ENCODE peak calls at places on chromosomes 12 and 14, in six cellular contexts. One of them, this sample, is unnamed.

GRCh38 chr12:47509398-47509851 is 196.4 kb downstream of the RPAP3 start:
- DNase-seq in iPS DF 6.9: no peak
- DNase-seq in aorta: no peak
- DNase-seq in activated gamma-delta T cell treated with Interleukin-2 at 50 U/mL for 16 hours: no peak
- DNase-seq in endothelial cell: no peak
- DNase-seq in H9: no peak
- DNase-seq in this sample: no peak

GRCh38 chr12:104975621-104976343 is 10.3 kb upstream of the NOPCHAP1 start:
- DNase-seq in H9: no peak
- DNase-seq in iPS DF 6.9: no peak
- DNase-seq in aorta: no peak
- DNase-seq in activated gamma-delta T cell treated with Interleukin-2 at 50 U/mL for 16 hours: no peak
- DNase-seq in endothelial cell: no peak
- DNase-seq in this sample: no peak

GRCh38 chr12:90921536-90921935 is 33.4 kb downstream of the CCER1 start:
- DNase-seq in aorta: no peak
- DNase-seq in endothelial cell: no peak
- DNase-seq in iPS DF 6.9: no peak
- DNase-seq in H9: no peak
- DNase-seq in activated gamma-delta T cell treated with Interleukin-2 at 50 U/mL for 16 hours: no peak
- DNase-seq in this sample: no peak

GRCh38 chr12:102948941-102949352 is 8.5 kb upstream of the ASCL1 start:
- DNase-seq in activated gamma-delta T cell treated with Interleukin-2 at 50 U/mL for 16 hours: peak
- DNase-seq in endothelial cell: peak
- DNase-seq in aorta: peak
- DNase-seq in H9: peak
- DNase-seq in iPS DF 6.9: no peak
- DNase-seq in this sample: no peak

GRCh38 chr14:105647784-105648608 is 121.6 kb downstream of the TMEM121 start:
- DNase-seq in endothelial cell: no peak
- DNase-seq in iPS DF 6.9: no peak
- DNase-seq in aorta: no peak
- DNase-seq in H9: no peak
- DNase-seq in activated gamma-delta T cell treated with Interleukin-2 at 50 U/mL for 16 hours: no peak
- DNase-seq in this sample: peak

GRCh38 chr14:77868552-77869300 is 68.8 kb downstream of the ADCK1 start:
- DNase-seq in activated gamma-delta T cell treated with Interleukin-2 at 50 U/mL for 16 hours: no peak
- DNase-seq in aorta: no peak
- DNase-seq in H9: no peak
- DNase-seq in endothelial cell: no peak
- DNase-seq in iPS DF 6.9: no peak
- DNase-seq in this sample: no peak

GRCh38 chr12:24754690-24755638 is 193.9 kb downstream of the BCAT1 start:
- DNase-seq in endothelial cell: no peak
- DNase-seq in iPS DF 6.9: no peak
- DNase-seq in activated gamma-delta T cell treated with Interleukin-2 at 50 U/mL for 16 hours: no peak
- DNase-seq in H9: no peak
- DNase-seq in aorta: no peak
- DNase-seq in this sample: no peak

GRCh38 chr14:80456200-80456599 is 244.9 kb upstream of the DIO2 start:
- DNase-seq in endothelial cell: no peak
- DNase-seq in H9: no peak
- DNase-seq in iPS DF 6.9: no peak
- DNase-seq in activated gamma-delta T cell treated with Interleukin-2 at 50 U/mL for 16 hours: no peak
- DNase-seq in aorta: no peak
- DNase-seq in this sample: no peak

GRCh38 chr14:92596328-92596943 is 82.9 kb downstream of the RIN3 start:
- DNase-seq in activated gamma-delta T cell treated with Interleukin-2 at 50 U/mL for 16 hours: no peak
- DNase-seq in endothelial cell: no peak
- DNase-seq in aorta: no peak
- DNase-seq in H9: no peak
- DNase-seq in iPS DF 6.9: no peak
- DNase-seq in this sample: no peak

GRCh38 chr12:69553626-69554248 is 31.5 kb upstream of the CCT2 start:
- DNase-seq in H9: no peak
- DNase-seq in aorta: no peak
- DNase-seq in iPS DF 6.9: no peak
- DNase-seq in endothelial cell: no peak
- DNase-seq in activated gamma-delta T cell treated with Interleukin-2 at 50 U/mL for 16 hours: no peak
- DNase-seq in this sample: no peak